ENCODE peak calls at places on chromosome 19, in four cellular contexts. G, M, R and X are unnamed samples.

GRCh38 chr19:31272707-31273106 is 76.5 kb downstream of the TSHZ3 start:
- DNase-seq in G (no peak), M (no peak), R (no peak), X (no peak)

GRCh38 chr19:31419871-31420430 is 70.7 kb upstream of the TSHZ3 start:
- DNase-seq in G (no peak), M (no peak), R (no peak), X (no peak)

GRCh38 chr19:2239771-2240770 is 3.4 kb downstream of the SF3A2 start:
- DNase-seq in G (no peak), M (no peak), R (no peak), X (no peak)

GRCh38 chr19:42397315-42398166 is 7.4 kb upstream of the CNFN start:
- DNase-seq in G (no peak), M (no peak), R (no peak), X (no peak)

GRCh38 chr19:13463296-13463695 is 43.0 kb downstream of the CACNA1A start:
- DNase-seq in G (no peak), M (peak; percentile 60), R (no peak), X (peak; percentile 38)

GRCh38 chr19:737591-738093 is 13.3 kb upstream of the MISP start:
- DNase-seq in G (no peak), M (peak; percentile 92), R (peak; percentile 41), X (peak; percentile 86)

GRCh38 chr19:53158119-53158656 is 665 bp downstream of the ZNF347 start:
- DNase-seq in G (no peak), M (peak; percentile 42), R (no peak), X (no peak)

GRCh38 chr19:46924874-46925547 is 64.2 kb downstream of the ARHGAP35 start:
- DNase-seq in G (no peak), M (peak; percentile 64), R (no peak), X (no peak)

GRCh38 chr19:48303866-48304265 is 21.5 kb upstream of the EMP3 start:
- DNase-seq in G (no peak), M (no peak), R (no peak), X (no peak)

GRCh38 chr19:5137571-5138124 is 168.7 kb downstream of the KDM4B start:
- DNase-seq in G (no peak), M (peak; percentile 34), R (no peak), X (peak; percentile 37)

GRCh38 chr19:17860993-17861360 is 1.3 kb downstream of the RPL18A start:
- DNase-seq in G (no peak), M (peak; percentile 31), R (no peak), X (no peak)

GRCh38 chr19:48468806-48469055 is 438 bp upstream of the CYTH2 start:
- DNase-seq in G (no peak), M (no peak), R (no peak), X (no peak)

GRCh38 chr19:32336259-32337111 is 8.9 kb upstream of the ZNF507 start:
- DNase-seq in G (no peak), M (no peak), R (peak; percentile 85), X (no peak)

GRCh38 chr19:39303373-39304184 is 7.4 kb downstream of the IFNL1 start:
- DNase-seq in G (no peak), M (no peak), R (peak; percentile 82), X (no peak)

GRCh38 chr19:7928741-7929701 is 3.1 kb upstream of the CTXN1 start:
- DNase-seq in G (no peak), M (peak; percentile 72), R (peak; percentile 53), X (peak; percentile 47)

GRCh38 chr19:7926727-7927604 is 1.0 kb upstream of the CTXN1 start:
- DNase-seq in G (no peak), M (no peak), R (no peak), X (no peak)

GRCh38 chr19:7928334-7928706 is 2.4 kb upstream of the CTXN1 start:
- DNase-seq in G (no peak), M (no peak), R (no peak), X (no peak)

GRCh38 chr19:7926021-7926726 is at the start of gene CTXN1:
- DNase-seq in G (no peak), M (peak; percentile 83), R (no peak), X (peak; percentile 89)

GRCh38 chr19:7927605-7928333 is 1.8 kb upstream of the CTXN1 start:
- DNase-seq in G (no peak), M (no peak), R (no peak), X (no peak)
- TF ChIP-seq TARDBP in G (no peak), M (no peak), R (no peak), X (no peak)

DNA sequence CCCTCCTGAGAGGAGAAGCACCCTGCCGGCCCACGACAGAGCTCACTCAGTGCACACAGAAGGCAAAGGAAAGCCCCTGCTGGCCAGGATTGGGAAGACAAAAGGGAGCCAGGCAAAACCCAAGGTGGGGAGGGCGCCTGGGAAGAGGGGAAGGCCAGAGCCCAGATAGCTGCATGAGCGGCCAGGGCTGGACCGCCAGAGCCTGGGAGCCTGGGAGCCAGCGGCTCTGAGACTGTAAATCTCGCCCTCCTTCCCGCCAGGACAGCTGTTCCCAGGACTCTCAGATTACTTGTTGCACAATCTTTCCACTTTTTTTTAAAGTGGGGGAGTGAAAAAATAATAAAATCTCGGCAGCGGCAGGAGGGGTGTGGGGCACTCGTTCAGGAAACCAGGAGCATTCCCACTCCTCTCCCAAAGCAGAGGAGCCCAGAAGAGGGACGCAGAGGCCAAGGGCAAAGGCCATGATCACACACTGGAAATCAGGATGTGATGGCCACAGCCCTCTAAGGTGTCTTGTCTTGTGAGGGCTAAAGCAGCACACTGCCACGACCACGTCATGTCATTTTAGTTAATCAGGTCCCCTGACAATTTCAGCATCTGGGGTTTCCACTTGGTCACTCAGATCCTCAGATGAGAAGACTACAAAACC is 19.6 kb upstream of the EPHX3 start:
- DNase-seq in G (no peak), M (peak; percentile 68), R (peak; percentile 40), X (peak; percentile 76)
- TF ChIP-seq BHLHE40 in G (no peak), M (no peak), R (no peak), X (no peak)

GRCh38 chr19:16087940-16088339 is 11.6 kb downstream of the TPM4 start:
- DNase-seq in G (no peak), M (no peak), R (no peak), X (no peak)

GRCh38 chr19:16085115-16085514 is 8.8 kb downstream of the TPM4 start:
- DNase-seq in G (no peak), M (no peak), R (no peak), X (no peak)

GRCh38 chr19:16091546-16092475 is 15.5 kb downstream of the TPM4 start:
- DNase-seq in G (no peak), M (no peak), R (no peak), X (no peak)

GRCh38 chr19:16088351-16088984 is 12.2 kb downstream of the TPM4 start:
- DNase-seq in G (no peak), M (peak; percentile 33), R (no peak), X (no peak)

DNA sequence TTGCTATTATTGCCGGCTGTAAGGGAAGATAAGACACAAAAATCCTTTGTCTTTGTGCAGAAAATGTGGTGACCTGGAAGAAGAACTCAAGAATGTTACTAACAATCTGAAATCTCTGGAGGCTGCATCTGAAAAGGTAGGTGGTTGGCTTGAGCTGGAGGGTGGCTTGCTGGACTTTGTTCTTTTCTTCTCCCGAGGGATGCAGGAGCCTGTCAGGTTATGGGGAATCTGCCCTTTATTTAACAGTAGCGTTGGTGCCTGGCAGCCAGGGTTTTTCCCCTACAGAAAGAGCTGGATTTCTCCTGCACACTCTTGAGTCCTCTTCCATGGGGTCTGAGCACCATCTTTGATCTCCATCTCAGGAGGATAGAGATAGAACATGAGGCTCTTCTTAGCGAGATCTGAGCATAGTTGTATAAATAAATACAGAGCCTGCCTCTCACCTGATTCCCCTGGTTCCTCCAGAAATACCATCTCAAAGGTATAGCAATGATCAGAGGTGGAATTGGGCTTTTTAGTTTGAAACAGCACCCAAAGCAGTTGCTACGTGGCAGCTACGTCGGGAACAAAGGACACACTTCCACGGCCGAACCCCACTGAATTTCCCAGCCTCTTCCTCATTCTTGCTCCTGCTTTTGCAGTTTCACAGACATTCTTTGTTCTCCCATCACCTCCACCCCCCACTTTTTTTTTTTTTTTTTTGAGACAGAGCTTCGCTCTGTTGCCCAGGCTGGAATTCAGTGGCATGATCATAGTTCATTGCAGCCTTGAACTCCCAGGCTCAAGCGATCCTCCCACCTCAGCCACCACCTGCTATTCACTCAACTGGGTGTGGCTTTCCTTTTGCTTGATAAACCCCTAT is 12.9 kb downstream of the TPM4 start:
- DNase-seq in G (no peak), M (no peak), R (peak; percentile 90), X (no peak)
- TF ChIP-seq TARDBP in G (no peak), M (no peak), R (no peak), X (no peak)

GRCh38 chr19:34664870-34665269 is 12.1 kb downstream of the SCGB2B2 start:
- DNase-seq in G (no peak), M (no peak), R (no peak), X (no peak)

GRCh38 chr19:34664168-34664567 is 12.8 kb downstream of the SCGB2B2 start:
- DNase-seq in G (no peak), M (no peak), R (no peak), X (no peak)

GRCh38 chr19:34661357-34661756 is 15.6 kb downstream of the SCGB2B2 start:
- DNase-seq in G (no peak), M (no peak), R (no peak), X (no peak)

GRCh38 chr19:34666200-34666957 is 10.6 kb downstream of the SCGB2B2 start:
- DNase-seq in G (no peak), M (no peak), R (no peak), X (no peak)

GRCh38 chr19:34662919-34663318 is 14.0 kb downstream of the SCGB2B2 start:
- DNase-seq in G (no peak), M (peak; percentile 31), R (peak; percentile 51), X (peak; percentile 35)
- TF ChIP-seq BHLHE40 in G (no peak), M (no peak), R (no peak), X (no peak)